ENCODE peak calls at places on chromosomes 2 and 18, in nine cellular contexts. Y is thoracic aorta, J is psoas muscle, E is DND-41, F is SK-N-SH, Q is heart right ventricle, V is right atrium auricular region, Z is hepatocyte, L is HFF-Myc. N is an unnamed sample.

GRCh38 chr2:105100064-105100840 is 62.4 kb downstream of the MRPS9 start:
- DNase-seq in F (no peak), L (no peak), J (no peak), Y (no peak), Z (no peak), Q (no peak), E (no peak), V (no peak), N (no peak)

GRCh38 chr2:68790600-68790999 is 56.0 kb downstream of the ARHGAP25 start:
- DNase-seq in F (no peak), E (no peak), Y (no peak), Q (no peak), Z (no peak), V (no peak), J (no peak), L (no peak), N (no peak)

GRCh38 chr2:223692227-223692947 is 90.2 kb upstream of the SCG2 start:
- DNase-seq in V (no peak), Y (no peak), Z (peak; percentile 73), L (peak; percentile 49), E (no peak), Q (no peak), J (no peak), F (peak; percentile 55), N (no peak)

GRCh38 chr2:106695919-106696318 is 190.0 kb downstream of the ST6GAL2 start:
- DNase-seq in J (no peak), L (no peak), E (no peak), F (no peak), Y (no peak), Q (no peak), Z (no peak), V (no peak), N (no peak)

GRCh38 chr2:135585586-135585985 is 54.3 kb downstream of the R3HDM1 start:
- DNase-seq in F (no peak), L (no peak), Z (no peak), Y (no peak), Q (no peak), V (no peak), E (no peak), J (no peak), N (no peak)

GRCh38 chr2:164920430-164920829 is 34.9 kb downstream of the SLC38A11 start:
- DNase-seq in E (no peak), L (peak; percentile 67), Y (no peak), V (no peak), F (no peak), Z (peak; percentile 65), J (no peak), Q (no peak), N (no peak)

GRCh38 chr2:18440141-18440605 is 120.3 kb downstream of the RDH14 start:
- DNase-seq in J (peak; percentile 51), L (no peak), Q (no peak), V (no peak), E (no peak), Z (no peak), F (no peak), Y (no peak), N (no peak)

GRCh38 chr2:233556756-233557736 is 9.5 kb downstream of the USP40 start:
- DNase-seq in Q (no peak), E (peak; percentile 63), F (no peak), Y (no peak), V (no peak), J (no peak), Z (peak; percentile 9), L (peak; percentile 49), N (no peak)

GRCh38 chr2:31703253-31703652 is 122.5 kb upstream of the SRD5A2 start:
- DNase-seq in F (no peak), E (no peak), V (no peak), Y (no peak), J (no peak), Z (no peak), L (no peak), Q (no peak), N (no peak)

GRCh38 chr2:160338891-160339290 is 138.8 kb upstream of the ITGB6 start:
- DNase-seq in Z (peak; percentile 30), F (no peak), Y (no peak), J (no peak), V (peak; percentile 65), Q (peak; percentile 20), L (no peak), E (peak; percentile 12), N (no peak)

GRCh38 chr2:241999184-241999583 is 129.7 kb downstream of the RTP5 start:
- DNase-seq in Y (no peak), Q (no peak), F (no peak), L (no peak), E (no peak), J (no peak), V (no peak), Z (no peak), N (no peak)

GRCh38 chr18:8224576-8224975 is 384.7 kb upstream of the RAB12 start:
- DNase-seq in J (no peak), Y (no peak), V (no peak), E (no peak), Q (no peak), Z (no peak), L (no peak), F (no peak), N (no peak)

GRCh38 chr2:135815269-135815668 is 21.7 kb downstream of the LCT start:
- DNase-seq in L (no peak), E (no peak), F (no peak), Z (no peak), J (no peak), Y (no peak), Q (no peak), V (no peak), N (no peak)

GRCh38 chr2:152038451-152038958 is 60.3 kb downstream of the CACNB4 start:
- DNase-seq in F (no peak), J (peak; percentile 53), Q (peak; percentile 31), Y (no peak), Z (no peak), L (no peak), E (no peak), V (peak; percentile 62), N (no peak)

GRCh38 chr18:79022603-79023002 is 43.0 kb downstream of the SALL3 start:
- DNase-seq in Z (no peak), Q (no peak), Y (no peak), V (no peak), F (no peak), E (no peak), L (no peak), J (no peak), N (no peak)

GRCh38 chr18:75757951-75758350 is 330.4 kb upstream of the SMIM21 start:
- DNase-seq in L (no peak), Y (no peak), Q (no peak), E (no peak), V (no peak), F (no peak), J (no peak), Z (no peak), N (no peak)

GRCh38 chr2:17303496-17303895 is 214.7 kb downstream of the RAD51AP2 start:
- DNase-seq in J (no peak), E (no peak), V (no peak), L (no peak), Z (no peak), F (no peak), Y (no peak), Q (no peak), N (no peak)

GRCh38 chr2:53559302-53559967 is 208.2 kb upstream of the CHAC2 start:
- DNase-seq in F (no peak), J (no peak), L (no peak), Z (peak; percentile 11), V (no peak), E (no peak), Y (no peak), Q (no peak), N (no peak)

DNA sequence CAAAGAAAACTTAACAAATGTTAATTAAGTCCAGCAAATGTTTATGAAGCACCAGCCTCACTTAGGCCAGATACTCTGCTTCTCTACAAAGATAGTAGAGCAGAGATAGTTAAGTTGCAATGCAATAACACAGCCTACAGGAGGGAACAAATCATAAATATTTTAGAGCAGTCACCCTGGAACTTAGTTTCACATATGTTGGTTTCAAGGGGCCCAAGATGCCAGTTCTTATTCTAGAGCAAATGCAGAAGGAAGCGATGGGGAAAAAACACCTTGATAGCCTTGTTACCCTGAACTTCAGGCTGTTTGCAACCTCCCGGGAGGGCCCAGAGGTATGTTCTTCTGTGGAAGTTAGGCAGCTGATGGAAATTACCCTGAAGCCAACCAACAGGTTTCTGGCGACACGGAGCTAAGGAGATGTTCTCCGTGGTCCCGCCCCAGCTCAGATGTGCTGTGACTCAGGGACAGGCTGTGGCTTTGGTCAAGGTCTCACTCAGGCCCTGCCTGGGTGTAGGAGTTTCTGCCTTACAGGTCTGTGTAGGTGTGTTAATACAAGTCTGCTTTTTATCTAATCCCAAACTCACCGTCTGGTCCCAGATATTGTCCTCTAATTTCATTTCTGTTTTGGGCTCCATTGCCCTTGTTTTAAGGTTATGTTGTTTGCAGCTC is 3.8 kb downstream of the CTIF start:
- DNase-seq in E (no peak), L (no peak), J (no peak), V (no peak), Z (peak; percentile 70), F (no peak), Y (no peak), Q (no peak), N (no peak)
- TF ChIP-seq CTCF in E (no peak), L (no peak), J (no peak), V (no peak), Z (no peak), F (peak; percentile 8), Y (no peak), Q (no peak), N (peak; percentile 49)

GRCh38 chr2:72803626-72804320 is 22.1 kb downstream of the EXOC6B start:
- DNase-seq in Y (no peak), Q (no peak), J (no peak), V (no peak), L (no peak), E (no peak), F (no peak), Z (no peak), N (no peak)
- TF ChIP-seq CTCF in Y (no peak), Q (no peak), J (no peak), V (no peak), L (no peak), E (no peak), F (no peak), Z (no peak), N (no peak)

GRCh38 chr2:66531156-66531555 is 96.2 kb downstream of the MEIS1 start:
- DNase-seq in Z (no peak), J (no peak), Q (no peak), F (no peak), V (no peak), L (no peak), Y (no peak), E (no peak), N (no peak)
- TF ChIP-seq CTCF in Z (no peak), J (no peak), Q (no peak), F (no peak), V (no peak), L (no peak), Y (no peak), E (no peak), N (no peak)

DNA sequence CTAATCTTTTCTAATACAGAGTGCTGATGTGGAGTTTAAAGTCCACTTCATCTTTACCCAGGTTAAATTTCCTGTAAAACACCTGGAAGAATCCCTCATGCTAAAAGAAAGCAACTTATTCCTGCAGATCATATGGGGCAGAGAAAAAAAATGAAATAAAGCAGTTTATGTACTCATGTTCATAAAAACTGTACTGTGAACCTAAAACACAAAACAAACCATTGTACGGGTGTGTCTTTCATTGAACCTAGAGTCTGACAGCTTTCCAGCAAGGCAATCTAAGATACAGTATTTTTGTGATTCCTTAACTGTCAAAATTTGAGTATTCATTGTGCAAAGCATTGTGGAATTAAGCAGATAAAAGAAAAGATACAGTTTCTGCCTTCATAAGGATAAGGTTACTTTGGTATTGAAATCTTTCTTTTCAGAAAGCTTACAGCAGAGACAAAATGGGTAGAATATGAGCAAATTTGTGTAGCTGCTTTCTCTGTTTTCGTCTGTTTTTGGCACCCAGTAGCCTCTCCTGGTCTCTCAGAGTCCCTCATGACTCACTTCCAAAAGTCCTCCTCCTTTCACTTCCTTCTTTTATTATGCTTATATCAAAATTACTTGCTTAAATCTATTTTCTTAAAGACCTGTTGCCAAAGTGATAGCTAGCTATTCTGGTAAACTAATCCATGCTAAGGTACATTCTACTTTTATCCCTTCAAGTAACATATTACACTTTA is 26.8 kb upstream of the GLS start:
- DNase-seq in V (no peak), J (no peak), L (no peak), Q (no peak), F (no peak), Z (no peak), Y (no peak), E (no peak), N (no peak)
- TF ChIP-seq CTCF in V (no peak), J (no peak), L (no peak), Q (no peak), F (no peak), Z (no peak), Y (no peak), E (no peak), N (no peak)